ENCODE peak calls at places on chromosomes 2 and 18, in five cellular contexts. I is cardiac fibroblast, D is left ventricle myocardium inferior, V is upper lobe of left lung, Y is ACHN. T is an unnamed sample.

GRCh38 chr18:54388203-54389142 is 30.8 kb downstream of the C18orf54 start:
- DNase-seq in I (peak; percentile 79), D (no peak), Y (peak; percentile 88), V (peak; percentile 45), T (no peak)

GRCh38 chr2:187497858-187498463 is 49.9 kb upstream of the CALCRL start:
- DNase-seq in Y (peak; percentile 53), V (no peak), D (no peak), I (peak; percentile 27), T (no peak)

GRCh38 chr2:237927135-237927534 is 39.7 kb upstream of the UBE2F start:
- DNase-seq in I (no peak), V (no peak), Y (no peak), D (no peak), T (no peak)

GRCh38 chr2:31251018-31251417 is 17.1 kb downstream of the EHD3 start:
- DNase-seq in D (no peak), Y (no peak), V (no peak), I (no peak), T (no peak)

GRCh38 chr18:79806976-79807841 is 9.5 kb downstream of the KCNG2 start:
- DNase-seq in D (no peak), I (no peak), V (no peak), Y (no peak), T (no peak)

GRCh38 chr2:71592181-71592711 is 138.9 kb downstream of the DYSF start:
- DNase-seq in I (no peak), Y (no peak), V (no peak), D (no peak), T (no peak)

GRCh38 chr2:156436477-156437085 is 402 bp downstream of the GPD2 start:
- DNase-seq in D (no peak), I (peak; percentile 15), V (peak; percentile 35), Y (peak; percentile 24), T (no peak)

GRCh38 chr2:188701836-188702235 is 272.3 kb upstream of the COL3A1 start:
- DNase-seq in I (peak; percentile 59), D (no peak), Y (no peak), V (no peak), T (no peak)

GRCh38 chr2:33221046-33221784 is 255.2 kb upstream of the RASGRP3 start:
- DNase-seq in I (no peak), D (no peak), V (no peak), Y (no peak), T (no peak)

GRCh38 chr2:231355802-231356473 is 39.6 kb upstream of the B3GNT7 start:
- DNase-seq in I (peak; percentile 27), D (peak; percentile 16), Y (no peak), V (no peak), T (no peak)

GRCh38 chr18:24793742-24794141 is 333.3 kb downstream of the HRH4 start:
- DNase-seq in V (no peak), D (no peak), I (no peak), Y (no peak), T (no peak)

GRCh38 chr18:48827321-48828200 is 123.2 kb downstream of the SMAD7 start:
- DNase-seq in Y (no peak), I (peak; percentile 74), D (no peak), V (peak; percentile 19), T (no peak)

GRCh38 chr18:45951021-45951714 is 16.0 kb downstream of the EPG5 start:
- DNase-seq in D (no peak), I (peak; percentile 81), Y (peak; percentile 82), V (peak; percentile 72), T (no peak)